ENCODE peak calls at places on chromosomes 3 and 15, in eight cellular contexts. G is HuH-7, D is tibial nerve, L is NCI-H2029 treated with DMSO at 0.1 percent for 48 hours, A is RPMI8226, N is NCI-H510A, K is H7, W is brain microvascular endothelial cell. R is an unnamed sample.

GRCh38 chr3:169094204-169094603 is 569.3 kb downstream of the MECOM start:
- DNase-seq in G (no peak), D (no peak), L (no peak), A (no peak), N (no peak), K (no peak), W (no peak), R (no peak)

GRCh38 chr3:122890077-122890484 is 95.2 kb downstream of the SLC49A4 start:
- DNase-seq in G (no peak), D (peak), L (no peak), A (peak), N (no peak), K (peak), W (peak), R (peak)

GRCh38 chr3:79257811-79258210 is 510.0 kb downstream of the ROBO1 start:
- DNase-seq in G (no peak), D (no peak), L (no peak), A (no peak), N (no peak), K (no peak), W (no peak), R (no peak)

GRCh38 chr3:50415813-50416212 is 56.5 kb upstream of the TMEM115 start:
- DNase-seq in G (no peak), D (no peak), L (no peak), A (peak), N (no peak), K (no peak), W (no peak), R (no peak)

GRCh38 chr3:34387831-34388564 is 589.6 kb downstream of the PDCD6IP start:
- DNase-seq in G (no peak), D (no peak), L (no peak), A (no peak), N (no peak), K (peak), W (no peak), R (no peak)

GRCh38 chr3:45182915-45183881 is 37.0 kb upstream of the CDCP1 start:
- DNase-seq in G (peak), D (no peak), L (peak), A (peak), N (peak), K (peak), W (peak), R (peak)

GRCh38 chr3:189862385-189863023 is 231.3 kb downstream of the TP63 start:
- DNase-seq in G (no peak), D (no peak), L (no peak), A (no peak), N (no peak), K (no peak), W (no peak), R (no peak)

GRCh38 chr3:30286007-30286669 is 320.3 kb upstream of the TGFBR2 start:
- DNase-seq in G (no peak), D (peak), L (peak), A (no peak), N (no peak), K (no peak), W (peak), R (peak)

GRCh38 chr15:100863406-100864198 is 16.0 kb upstream of the ALDH1A3 start:
- DNase-seq in G (no peak), D (no peak), L (no peak), A (no peak), N (no peak), K (no peak), W (no peak), R (no peak)

GRCh38 chr15:25182736-25183445 is 228.1 kb downstream of the SNRPN start:
- DNase-seq in G (no peak), D (no peak), L (no peak), A (no peak), N (no peak), K (no peak), W (no peak), R (no peak)

GRCh38 chr3:130488288-130488687 is 28.7 kb upstream of the COL6A6 start:
- DNase-seq in G (no peak), D (no peak), L (no peak), A (no peak), N (no peak), K (no peak), W (no peak), R (no peak)

GRCh38 chr3:169266351-169266750 is 397.2 kb downstream of the MECOM start:
- DNase-seq in G (no peak), D (no peak), L (no peak), A (no peak), N (no peak), K (no peak), W (no peak), R (no peak)

GRCh38 chr3:69339766-69340165 is 46.1 kb downstream of the FRMD4B start:
- DNase-seq in G (no peak), D (no peak), L (no peak), A (no peak), N (no peak), K (peak), W (no peak), R (no peak)

GRCh38 chr3:14125193-14126016 is 553 bp downstream of the TMEM43 start:
- DNase-seq in G (peak), D (peak), L (no peak), A (peak), N (no peak), K (peak), W (peak), R (peak)

GRCh38 chr15:69663982-69664381 is 211.4 kb downstream of the RPLP1 start:
- DNase-seq in G (no peak), D (no peak), L (no peak), A (no peak), N (no peak), K (no peak), W (no peak), R (no peak)

GRCh38 chr3:196872316-196872715 is 4.6 kb downstream of the SENP5 start:
- DNase-seq in G (no peak), D (no peak), L (no peak), A (no peak), N (no peak), K (no peak), W (peak), R (no peak)

GRCh38 chr3:58688563-58688962 is 22.0 kb upstream of the FAM3D start:
- DNase-seq in G (no peak), D (no peak), L (peak), A (no peak), N (no peak), K (no peak), W (no peak), R (peak)

R was measured in hepatocyte.